ENCODE peak calls at places on chromosomes 3 and 15, in six cellular contexts. B is endothelial cell of umbilical vein, S is IMR-90, W is PC-3, G is WTC11, L is foreskin fibroblast. N is an unnamed sample.
A peak's percentile ranks its signal among the peaks of the same experiment; 100 is the strongest.

GRCh38 chr3:195181781-195182469 is 89.0 kb downstream of the XXYLT1 start:
- DNase-seq in B (peak; percentile 61), S (no peak), W (peak; percentile 32), G (no peak), L (no peak), N (peak; percentile 47)

GRCh38 chr15:64437982-64438381 is 22.4 kb upstream of the ZNF609 start:
- DNase-seq in B (no peak), S (no peak), W (no peak), G (no peak), L (no peak), N (no peak)

GRCh38 chr3:175526609-175527280 is 667.6 kb downstream of the NAALADL2 start:
- DNase-seq in B (peak; percentile 40), S (peak; percentile 2), W (no peak), G (no peak), L (peak; percentile 11), N (no peak)

GRCh38 chr3:158935846-158936245 is 134.0 kb downstream of the MFSD1 start:
- DNase-seq in B (no peak), S (no peak), W (peak; percentile 37), G (no peak), L (peak; percentile 74), N (no peak)

GRCh38 chr3:40855871-40856270 is 331.1 kb downstream of the ZNF621 start:
- DNase-seq in B (no peak), S (no peak), W (no peak), G (no peak), L (no peak), N (no peak)

GRCh38 chr3:158568784-158569183 is 2.2 kb upstream of the MLF1 start:
- DNase-seq in B (no peak), S (no peak), W (peak; percentile 49), G (no peak), L (no peak), N (no peak)

GRCh38 chr3:88031543-88032148 is 27.2 kb downstream of the CGGBP1 start:
- DNase-seq in B (peak; percentile 77), S (peak; percentile 27), W (peak; percentile 49), G (no peak), L (peak; percentile 53), N (no peak)

GRCh38 chr15:67584157-67584556 is 41.7 kb downstream of the MAP2K5 start:
- DNase-seq in B (no peak), S (no peak), W (no peak), G (no peak), L (no peak), N (no peak)

GRCh38 chr15:65132841-65133549 is 613 bp downstream of the PDCD7 start:
- DNase-seq in B (peak; percentile 71), S (peak; percentile 47), W (peak; percentile 11), G (peak; percentile 65), L (peak; percentile 74), N (peak; percentile 39)

GRCh38 chr3:158107508-158108095 is 1.4 kb upstream of the SHOX2 start:
- DNase-seq in B (peak; percentile 33), S (no peak), W (no peak), G (no peak), L (peak; percentile 47), N (no peak)

GRCh38 chr3:100777271-100777670 is 68.0 kb downstream of the TFG start:
- DNase-seq in B (no peak), S (peak; percentile 77), W (peak; percentile 53), G (no peak), L (peak; percentile 59), N (peak; percentile 52)

GRCh38 chr3:64717411-64717810 is 29.6 kb upstream of the ADAMTS9 start:
- DNase-seq in B (no peak), S (no peak), W (no peak), G (no peak), L (no peak), N (no peak)
- TF ChIP-seq CTCF in B (no peak), S (no peak), W (no peak), G (no peak), L (no peak), N (no peak)

DNA sequence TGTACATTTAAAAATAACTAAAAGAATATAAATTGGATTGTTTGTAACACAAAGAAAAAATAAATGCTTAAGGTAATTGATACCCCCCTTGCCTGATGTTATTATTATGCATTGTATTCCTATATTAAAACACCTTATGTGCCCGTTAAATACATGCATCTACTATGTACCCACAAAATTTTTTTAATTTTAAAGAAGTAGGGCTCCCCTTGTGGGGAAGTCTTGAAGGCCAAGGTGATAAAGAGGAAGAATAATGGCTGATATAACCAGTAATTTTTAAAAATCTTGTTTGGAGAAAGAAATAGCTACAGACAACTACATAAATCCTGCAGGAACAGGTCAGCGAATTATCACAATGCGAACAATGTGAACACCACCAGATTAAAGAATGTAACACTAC is 451.7 kb upstream of the ARHGEF26 start:
- DNase-seq in B (no peak), S (no peak), W (no peak), G (no peak), L (no peak), N (no peak)
- TF ChIP-seq CTCF in B (no peak), S (peak; percentile 2), W (no peak), G (no peak), L (peak; percentile 10), N (peak; percentile 42)

GRCh38 chr3:127556565-127556964 is 34.0 kb downstream of the TPRA1 start:
- DNase-seq in B (no peak), S (no peak), W (no peak), G (peak; percentile 62), L (no peak), N (no peak)
- TF ChIP-seq CTCF in B (no peak), S (no peak), W (peak; percentile 45), G (no peak), L (no peak), N (peak; percentile 55)

DNA sequence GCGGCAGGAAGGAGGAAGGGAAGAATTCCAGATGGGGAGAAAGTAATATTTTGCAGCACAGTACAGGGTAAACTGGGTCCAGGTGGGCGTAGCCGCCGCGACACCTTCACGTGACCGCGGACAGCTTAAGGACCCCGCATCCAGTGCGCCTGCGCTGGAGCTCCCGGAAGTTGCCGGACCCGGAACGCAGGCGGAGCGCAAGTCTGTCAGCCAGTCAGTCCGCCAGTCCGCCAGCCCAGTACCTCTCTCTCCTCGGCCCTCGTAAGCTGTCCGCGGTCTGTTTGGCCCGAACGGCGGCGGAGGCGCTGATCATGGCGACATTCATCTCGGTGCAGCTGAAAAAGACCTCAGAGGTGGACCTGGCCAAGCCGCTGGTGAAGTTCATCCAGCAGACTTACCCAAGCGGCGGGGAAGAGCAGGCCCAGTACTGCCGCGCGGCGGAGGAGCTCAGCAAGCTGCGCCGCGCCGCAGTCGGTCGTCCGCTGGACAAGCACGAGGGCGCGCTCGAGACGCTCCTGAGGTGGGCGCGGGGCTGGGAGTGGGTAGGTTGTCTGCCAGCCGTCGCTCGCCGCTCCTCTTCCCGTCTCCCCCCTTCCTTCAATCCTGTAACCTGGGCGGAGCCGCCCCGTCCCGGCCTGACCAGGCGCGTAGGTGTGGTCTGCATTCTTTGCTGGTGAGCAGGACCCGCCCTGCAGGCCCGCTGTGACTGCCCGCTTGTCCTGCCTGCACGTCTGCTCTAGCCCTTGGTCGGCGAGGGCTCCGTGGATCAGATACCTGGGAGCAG is at the start of gene PDCD6IP:
- DNase-seq in B (peak; percentile 96), S (peak; percentile 89), W (peak; percentile 97), G (peak; percentile 91), L (peak; percentile 97), N (peak; percentile 89)
- TF ChIP-seq CTCF in B (no peak), S (peak; percentile 5), W (no peak), G (no peak), L (no peak), N (peak; percentile 29)

GRCh38 chr3:75176886-75177285 is 487.2 kb upstream of the FRG2C start:
- DNase-seq in B (no peak), S (no peak), W (no peak), G (no peak), L (no peak), N (no peak)

GRCh38 chr3:75171632-75172230 is 492.4 kb upstream of the FRG2C start:
- DNase-seq in B (no peak), S (peak; percentile 6), W (peak; percentile 48), G (no peak), L (peak; percentile 33), N (peak; percentile 4)
- TF ChIP-seq CTCF in B (no peak), S (peak; percentile 46), W (peak; percentile 71), G (no peak), L (peak; percentile 38), N (peak; percentile 79)

DNA sequence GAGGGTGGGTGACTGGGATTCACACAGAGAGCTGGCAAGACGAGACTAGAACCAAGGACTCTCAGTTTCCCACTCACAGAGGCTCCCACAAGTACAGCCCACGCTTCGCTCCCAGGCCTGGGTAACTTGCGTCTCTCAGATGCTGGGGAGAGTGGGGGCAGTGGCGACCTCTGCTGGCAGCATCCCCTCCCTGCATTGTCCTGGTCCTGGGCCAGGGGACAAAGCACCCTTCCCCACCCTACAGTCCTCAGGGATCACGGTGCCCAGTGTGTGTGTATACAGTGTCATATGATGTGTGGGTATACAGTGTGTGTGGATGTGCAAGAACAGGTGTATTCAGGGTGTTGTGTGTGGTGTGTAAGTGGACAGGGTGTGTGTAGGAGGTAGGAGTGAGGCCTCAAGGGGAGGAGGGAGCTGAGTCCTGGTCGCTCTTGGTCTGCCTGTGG is 12.8 kb downstream of the VILL start:
- DNase-seq in B (peak; percentile 17), S (peak; percentile 33), W (peak; percentile 52), G (peak; percentile 91), L (peak; percentile 67), N (no peak)
- TF ChIP-seq CTCF in B (peak; percentile 93), S (peak; percentile 76), W (peak; percentile 93), G (peak; percentile 83), L (peak; percentile 60), N (peak; percentile 81)

GRCh38 chr3:150152567-150152966 is 181.9 kb upstream of the PFN2 start:
- DNase-seq in B (no peak), S (no peak), W (no peak), G (no peak), L (no peak), N (no peak)

GRCh38 chr3:150147776-150148175 is 177.1 kb upstream of the PFN2 start:
- DNase-seq in B (no peak), S (peak; percentile 89), W (peak; percentile 38), G (no peak), L (peak; percentile 88), N (peak; percentile 57)

GRCh38 chr3:150149651-150150051 is 179.0 kb upstream of the PFN2 start:
- DNase-seq in B (no peak), S (peak; percentile 93), W (peak; percentile 94), G (no peak), L (peak; percentile 91), N (peak; percentile 79)

GRCh38 chr3:150146891-150147761 is 176.4 kb upstream of the PFN2 start:
- DNase-seq in B (peak; percentile 14), S (peak; percentile 98), W (peak; percentile 88), G (no peak), L (peak; percentile 97), N (peak; percentile 90)

DNA sequence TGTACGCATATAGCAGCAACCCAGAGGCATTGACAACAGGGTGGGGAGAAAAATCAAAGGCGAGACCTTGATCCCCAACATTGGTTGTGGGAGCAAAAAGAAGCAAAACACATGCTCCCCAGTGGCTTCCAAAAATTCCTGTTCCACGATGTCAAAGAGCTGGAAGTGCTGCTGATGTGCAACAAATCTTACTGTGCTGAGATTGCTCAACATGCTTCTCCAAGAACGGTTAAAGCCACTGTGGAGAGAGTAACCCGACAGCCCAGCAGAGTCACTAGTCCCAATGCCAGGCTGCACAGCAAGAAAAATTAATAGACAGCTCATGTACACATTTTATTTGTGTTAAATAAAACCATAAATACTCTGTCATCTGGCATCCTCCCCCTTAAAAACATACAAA is 179.9 kb upstream of the PFN2 start:
- DNase-seq in B (no peak), S (peak; percentile 47), W (peak; percentile 13), G (no peak), L (peak; percentile 76), N (peak; percentile 10)
- TF ChIP-seq CTCF in B (no peak), S (no peak), W (no peak), G (no peak), L (no peak), N (no peak)

N was measured in HFFc6.